ENCODE peak calls at places on chromosomes 2 and 18, in six cellular contexts. One of them, this sample, is unnamed.

GRCh38 chr2:126915903-126916302 is 17.2 kb downstream of the TEX51 start:
- DNase-seq in DMS 273 treated with DMSO at 0.1 percent for 48 hours: no peak
- DNase-seq in upper lobe of right lung: no peak
- DNase-seq in fibroblast of pulmonary artery: no peak
- DNase-seq in stimulated activated CD4-positive, alpha-beta T cell treated with anti-CD3 and anti-CD28 coated beads, Interleukin-1b, Interleukin-23, amount 100 ng/mL, for 24 hours: no peak
- DNase-seq in progenitor cell of endocrine pancreas: no peak
- DNase-seq in this sample: no peak

GRCh38 chr2:44836174-44836573 is 105.3 kb upstream of the SIX3 start:
- DNase-seq in DMS 273 treated with DMSO at 0.1 percent for 48 hours: no peak
- DNase-seq in upper lobe of right lung: no peak
- DNase-seq in stimulated activated CD4-positive, alpha-beta T cell treated with anti-CD3 and anti-CD28 coated beads, Interleukin-1b, Interleukin-23, amount 100 ng/mL, for 24 hours: peak; percentile 9
- DNase-seq in fibroblast of pulmonary artery: no peak
- DNase-seq in progenitor cell of endocrine pancreas: no peak
- DNase-seq in this sample: no peak

GRCh38 chr18:12883003-12883683 is 894 bp downstream of the PTPN2 start:
- DNase-seq in DMS 273 treated with DMSO at 0.1 percent for 48 hours: no peak
- DNase-seq in fibroblast of pulmonary artery: no peak
- DNase-seq in progenitor cell of endocrine pancreas: no peak
- DNase-seq in upper lobe of right lung: no peak
- DNase-seq in stimulated activated CD4-positive, alpha-beta T cell treated with anti-CD3 and anti-CD28 coated beads, Interleukin-1b, Interleukin-23, amount 100 ng/mL, for 24 hours: no peak
- DNase-seq in this sample: peak; percentile 76

GRCh38 chr2:33650171-33650570 is 51.1 kb upstream of the FAM98A start:
- DNase-seq in stimulated activated CD4-positive, alpha-beta T cell treated with anti-CD3 and anti-CD28 coated beads, Interleukin-1b, Interleukin-23, amount 100 ng/mL, for 24 hours: no peak
- DNase-seq in fibroblast of pulmonary artery: no peak
- DNase-seq in DMS 273 treated with DMSO at 0.1 percent for 48 hours: no peak
- DNase-seq in progenitor cell of endocrine pancreas: no peak
- DNase-seq in upper lobe of right lung: no peak
- DNase-seq in this sample: no peak

GRCh38 chr2:109057686-109058085 is 68.7 kb upstream of the EDAR start:
- DNase-seq in stimulated activated CD4-positive, alpha-beta T cell treated with anti-CD3 and anti-CD28 coated beads, Interleukin-1b, Interleukin-23, amount 100 ng/mL, for 24 hours: no peak
- DNase-seq in upper lobe of right lung: no peak
- DNase-seq in DMS 273 treated with DMSO at 0.1 percent for 48 hours: no peak
- DNase-seq in progenitor cell of endocrine pancreas: no peak
- DNase-seq in fibroblast of pulmonary artery: no peak
- DNase-seq in this sample: no peak

GRCh38 chr2:74544634-74545033 is 9.1 kb downstream of the LOXL3 start:
- DNase-seq in fibroblast of pulmonary artery: no peak
- DNase-seq in DMS 273 treated with DMSO at 0.1 percent for 48 hours: no peak
- DNase-seq in stimulated activated CD4-positive, alpha-beta T cell treated with anti-CD3 and anti-CD28 coated beads, Interleukin-1b, Interleukin-23, amount 100 ng/mL, for 24 hours: no peak
- DNase-seq in progenitor cell of endocrine pancreas: no peak
- DNase-seq in upper lobe of right lung: peak; percentile 9
- DNase-seq in this sample: peak; percentile 12

GRCh38 chr18:13451661-13452447 is 233.3 kb downstream of the LDLRAD4 start:
- DNase-seq in fibroblast of pulmonary artery: no peak
- DNase-seq in DMS 273 treated with DMSO at 0.1 percent for 48 hours: no peak
- DNase-seq in stimulated activated CD4-positive, alpha-beta T cell treated with anti-CD3 and anti-CD28 coated beads, Interleukin-1b, Interleukin-23, amount 100 ng/mL, for 24 hours: no peak
- DNase-seq in progenitor cell of endocrine pancreas: no peak
- DNase-seq in upper lobe of right lung: no peak
- DNase-seq in this sample: no peak

GRCh38 chr2:96353032-96353561 is 17.5 kb downstream of the NCAPH start:
- DNase-seq in upper lobe of right lung: no peak
- DNase-seq in DMS 273 treated with DMSO at 0.1 percent for 48 hours: peak; percentile 22
- DNase-seq in progenitor cell of endocrine pancreas: no peak
- DNase-seq in stimulated activated CD4-positive, alpha-beta T cell treated with anti-CD3 and anti-CD28 coated beads, Interleukin-1b, Interleukin-23, amount 100 ng/mL, for 24 hours: no peak
- DNase-seq in fibroblast of pulmonary artery: no peak
- DNase-seq in this sample: peak; percentile 3

GRCh38 chr2:69741281-69742169 is at the start of gene ANXA4:
- DNase-seq in stimulated activated CD4-positive, alpha-beta T cell treated with anti-CD3 and anti-CD28 coated beads, Interleukin-1b, Interleukin-23, amount 100 ng/mL, for 24 hours: peak; percentile 38
- DNase-seq in DMS 273 treated with DMSO at 0.1 percent for 48 hours: peak; percentile 38
- DNase-seq in upper lobe of right lung: peak; percentile 95
- DNase-seq in fibroblast of pulmonary artery: peak; percentile 72
- DNase-seq in progenitor cell of endocrine pancreas: peak; percentile 56
- DNase-seq in this sample: peak; percentile 68

GRCh38 chr18:24935896-24936295 is 416.1 kb downstream of the ZNF521 start:
- DNase-seq in progenitor cell of endocrine pancreas: no peak
- DNase-seq in upper lobe of right lung: no peak
- DNase-seq in DMS 273 treated with DMSO at 0.1 percent for 48 hours: no peak
- DNase-seq in stimulated activated CD4-positive, alpha-beta T cell treated with anti-CD3 and anti-CD28 coated beads, Interleukin-1b, Interleukin-23, amount 100 ng/mL, for 24 hours: no peak
- DNase-seq in fibroblast of pulmonary artery: no peak
- DNase-seq in this sample: no peak

GRCh38 chr2:167264380-167264779 is 376.1 kb downstream of the XIRP2 start:
- DNase-seq in DMS 273 treated with DMSO at 0.1 percent for 48 hours: no peak
- DNase-seq in stimulated activated CD4-positive, alpha-beta T cell treated with anti-CD3 and anti-CD28 coated beads, Interleukin-1b, Interleukin-23, amount 100 ng/mL, for 24 hours: no peak
- DNase-seq in progenitor cell of endocrine pancreas: no peak
- DNase-seq in fibroblast of pulmonary artery: peak; percentile 35
- DNase-seq in upper lobe of right lung: no peak
- DNase-seq in this sample: peak; percentile 10

GRCh38 chr2:127384529-127384928 is 3.2 kb downstream of the MAP3K2 start:
- DNase-seq in progenitor cell of endocrine pancreas: no peak
- DNase-seq in upper lobe of right lung: no peak
- DNase-seq in fibroblast of pulmonary artery: no peak
- DNase-seq in DMS 273 treated with DMSO at 0.1 percent for 48 hours: no peak
- DNase-seq in stimulated activated CD4-positive, alpha-beta T cell treated with anti-CD3 and anti-CD28 coated beads, Interleukin-1b, Interleukin-23, amount 100 ng/mL, for 24 hours: no peak
- DNase-seq in this sample: no peak

GRCh38 chr2:43842866-43843226 is 4.1 kb downstream of the ABCG8 start:
- DNase-seq in stimulated activated CD4-positive, alpha-beta T cell treated with anti-CD3 and anti-CD28 coated beads, Interleukin-1b, Interleukin-23, amount 100 ng/mL, for 24 hours: no peak
- DNase-seq in DMS 273 treated with DMSO at 0.1 percent for 48 hours: no peak
- DNase-seq in progenitor cell of endocrine pancreas: no peak
- DNase-seq in upper lobe of right lung: no peak
- DNase-seq in fibroblast of pulmonary artery: no peak
- DNase-seq in this sample: no peak

GRCh38 chr2:3595985-3596384 is 1.1 kb downstream of the COLEC11 start:
- DNase-seq in DMS 273 treated with DMSO at 0.1 percent for 48 hours: no peak
- DNase-seq in progenitor cell of endocrine pancreas: no peak
- DNase-seq in upper lobe of right lung: no peak
- DNase-seq in fibroblast of pulmonary artery: no peak
- DNase-seq in stimulated activated CD4-positive, alpha-beta T cell treated with anti-CD3 and anti-CD28 coated beads, Interleukin-1b, Interleukin-23, amount 100 ng/mL, for 24 hours: no peak
- DNase-seq in this sample: no peak

GRCh38 chr2:215876937-215877238 is 136.5 kb downstream of the MREG start:
- DNase-seq in upper lobe of right lung: no peak
- DNase-seq in fibroblast of pulmonary artery: no peak
- DNase-seq in progenitor cell of endocrine pancreas: no peak
- DNase-seq in stimulated activated CD4-positive, alpha-beta T cell treated with anti-CD3 and anti-CD28 coated beads, Interleukin-1b, Interleukin-23, amount 100 ng/mL, for 24 hours: no peak
- DNase-seq in DMS 273 treated with DMSO at 0.1 percent for 48 hours: no peak
- DNase-seq in this sample: no peak

GRCh38 chr2:133734699-133735098 is 166.4 kb upstream of the NCKAP5 start:
- DNase-seq in stimulated activated CD4-positive, alpha-beta T cell treated with anti-CD3 and anti-CD28 coated beads, Interleukin-1b, Interleukin-23, amount 100 ng/mL, for 24 hours: no peak
- DNase-seq in progenitor cell of endocrine pancreas: no peak
- DNase-seq in DMS 273 treated with DMSO at 0.1 percent for 48 hours: no peak
- DNase-seq in upper lobe of right lung: no peak
- DNase-seq in fibroblast of pulmonary artery: no peak
- DNase-seq in this sample: no peak

GRCh38 chr2:99643824-99644787 is 154.3 kb upstream of the REV1 start:
- DNase-seq in DMS 273 treated with DMSO at 0.1 percent for 48 hours: peak; percentile 43
- DNase-seq in progenitor cell of endocrine pancreas: no peak
- DNase-seq in fibroblast of pulmonary artery: peak; percentile 16
- DNase-seq in stimulated activated CD4-positive, alpha-beta T cell treated with anti-CD3 and anti-CD28 coated beads, Interleukin-1b, Interleukin-23, amount 100 ng/mL, for 24 hours: no peak
- DNase-seq in upper lobe of right lung: no peak
- DNase-seq in this sample: peak; percentile 92

GRCh38 chr2:233867993-233868532 is at the start of gene MSL3B:
- DNase-seq in fibroblast of pulmonary artery: peak; percentile 65
- DNase-seq in progenitor cell of endocrine pancreas: peak; percentile 23
- DNase-seq in stimulated activated CD4-positive, alpha-beta T cell treated with anti-CD3 and anti-CD28 coated beads, Interleukin-1b, Interleukin-23, amount 100 ng/mL, for 24 hours: peak; percentile 33
- DNase-seq in upper lobe of right lung: peak; percentile 75
- DNase-seq in DMS 273 treated with DMSO at 0.1 percent for 48 hours: no peak
- DNase-seq in this sample: peak; percentile 66

GRCh38 chr2:120722603-120723421 is 12.9 kb upstream of the GLI2 start:
- DNase-seq in fibroblast of pulmonary artery: peak; percentile 93
- DNase-seq in stimulated activated CD4-positive, alpha-beta T cell treated with anti-CD3 and anti-CD28 coated beads, Interleukin-1b, Interleukin-23, amount 100 ng/mL, for 24 hours: no peak
- DNase-seq in progenitor cell of endocrine pancreas: no peak
- DNase-seq in DMS 273 treated with DMSO at 0.1 percent for 48 hours: no peak
- DNase-seq in upper lobe of right lung: peak; percentile 22
- DNase-seq in this sample: peak; percentile 24

GRCh38 chr2:149225446-149225845 is 104.9 kb upstream of the LYPD6 start:
- DNase-seq in DMS 273 treated with DMSO at 0.1 percent for 48 hours: peak; percentile 12
- DNase-seq in progenitor cell of endocrine pancreas: no peak
- DNase-seq in fibroblast of pulmonary artery: no peak
- DNase-seq in upper lobe of right lung: no peak
- DNase-seq in stimulated activated CD4-positive, alpha-beta T cell treated with anti-CD3 and anti-CD28 coated beads, Interleukin-1b, Interleukin-23, amount 100 ng/mL, for 24 hours: no peak
- DNase-seq in this sample: peak; percentile 72

GRCh38 chr2:223635080-223635479 is 32.9 kb upstream of the SCG2 start:
- DNase-seq in progenitor cell of endocrine pancreas: no peak
- DNase-seq in fibroblast of pulmonary artery: peak; percentile 57
- DNase-seq in DMS 273 treated with DMSO at 0.1 percent for 48 hours: no peak
- DNase-seq in upper lobe of right lung: no peak
- DNase-seq in stimulated activated CD4-positive, alpha-beta T cell treated with anti-CD3 and anti-CD28 coated beads, Interleukin-1b, Interleukin-23, amount 100 ng/mL, for 24 hours: no peak
- DNase-seq in this sample: no peak

GRCh38 chr2:239677455-239678185 is 276.8 kb upstream of the HDAC4 start:
- DNase-seq in upper lobe of right lung: peak; percentile 59
- DNase-seq in fibroblast of pulmonary artery: no peak
- DNase-seq in stimulated activated CD4-positive, alpha-beta T cell treated with anti-CD3 and anti-CD28 coated beads, Interleukin-1b, Interleukin-23, amount 100 ng/mL, for 24 hours: no peak
- DNase-seq in progenitor cell of endocrine pancreas: no peak
- DNase-seq in DMS 273 treated with DMSO at 0.1 percent for 48 hours: no peak
- DNase-seq in this sample: no peak

GRCh38 chr2:56169521-56169920 is 14.3 kb upstream of the CCDC85A start:
- DNase-seq in upper lobe of right lung: no peak
- DNase-seq in fibroblast of pulmonary artery: no peak
- DNase-seq in DMS 273 treated with DMSO at 0.1 percent for 48 hours: no peak
- DNase-seq in progenitor cell of endocrine pancreas: no peak
- DNase-seq in stimulated activated CD4-positive, alpha-beta T cell treated with anti-CD3 and anti-CD28 coated beads, Interleukin-1b, Interleukin-23, amount 100 ng/mL, for 24 hours: no peak
- DNase-seq in this sample: no peak

GRCh38 chr2:105877945-105878344 is 133.2 kb downstream of the NCK2 start:
- DNase-seq in DMS 273 treated with DMSO at 0.1 percent for 48 hours: no peak
- DNase-seq in progenitor cell of endocrine pancreas: no peak
- DNase-seq in upper lobe of right lung: no peak
- DNase-seq in stimulated activated CD4-positive, alpha-beta T cell treated with anti-CD3 and anti-CD28 coated beads, Interleukin-1b, Interleukin-23, amount 100 ng/mL, for 24 hours: no peak
- DNase-seq in fibroblast of pulmonary artery: no peak
- DNase-seq in this sample: no peak

GRCh38 chr2:109264595-109265328 is 135.8 kb downstream of the SH3RF3 start:
- DNase-seq in fibroblast of pulmonary artery: peak; percentile 79
- DNase-seq in upper lobe of right lung: peak; percentile 71
- DNase-seq in DMS 273 treated with DMSO at 0.1 percent for 48 hours: no peak
- DNase-seq in progenitor cell of endocrine pancreas: no peak
- DNase-seq in stimulated activated CD4-positive, alpha-beta T cell treated with anti-CD3 and anti-CD28 coated beads, Interleukin-1b, Interleukin-23, amount 100 ng/mL, for 24 hours: no peak
- DNase-seq in this sample: no peak

GRCh38 chr2:128754246-128754724 is 435.6 kb upstream of the HS6ST1 start:
- DNase-seq in progenitor cell of endocrine pancreas: no peak
- DNase-seq in DMS 273 treated with DMSO at 0.1 percent for 48 hours: no peak
- DNase-seq in upper lobe of right lung: no peak
- DNase-seq in stimulated activated CD4-positive, alpha-beta T cell treated with anti-CD3 and anti-CD28 coated beads, Interleukin-1b, Interleukin-23, amount 100 ng/mL, for 24 hours: no peak
- DNase-seq in fibroblast of pulmonary artery: peak; percentile 64
- DNase-seq in this sample: peak; percentile 19

GRCh38 chr2:83596592-83597339 is 862.3 kb downstream of the SUCLG1 start:
- DNase-seq in upper lobe of right lung: no peak
- DNase-seq in fibroblast of pulmonary artery: no peak
- DNase-seq in DMS 273 treated with DMSO at 0.1 percent for 48 hours: no peak
- DNase-seq in progenitor cell of endocrine pancreas: no peak
- DNase-seq in stimulated activated CD4-positive, alpha-beta T cell treated with anti-CD3 and anti-CD28 coated beads, Interleukin-1b, Interleukin-23, amount 100 ng/mL, for 24 hours: no peak
- DNase-seq in this sample: no peak

GRCh38 chr2:165277295-165277694 is 38.1 kb downstream of the SCN2A start:
- DNase-seq in DMS 273 treated with DMSO at 0.1 percent for 48 hours: no peak
- DNase-seq in fibroblast of pulmonary artery: peak; percentile 3
- DNase-seq in upper lobe of right lung: no peak
- DNase-seq in stimulated activated CD4-positive, alpha-beta T cell treated with anti-CD3 and anti-CD28 coated beads, Interleukin-1b, Interleukin-23, amount 100 ng/mL, for 24 hours: no peak
- DNase-seq in progenitor cell of endocrine pancreas: no peak
- DNase-seq in this sample: no peak

GRCh38 chr18:7617738-7618422 is 50.8 kb downstream of the PTPRM start:
- DNase-seq in upper lobe of right lung: no peak
- DNase-seq in DMS 273 treated with DMSO at 0.1 percent for 48 hours: no peak
- DNase-seq in fibroblast of pulmonary artery: peak; percentile 73
- DNase-seq in progenitor cell of endocrine pancreas: no peak
- DNase-seq in stimulated activated CD4-positive, alpha-beta T cell treated with anti-CD3 and anti-CD28 coated beads, Interleukin-1b, Interleukin-23, amount 100 ng/mL, for 24 hours: no peak
- DNase-seq in this sample: no peak

GRCh38 chr18:57910817-57911216 is 107.7 kb upstream of the ATP8B1 start:
- DNase-seq in progenitor cell of endocrine pancreas: no peak
- DNase-seq in stimulated activated CD4-positive, alpha-beta T cell treated with anti-CD3 and anti-CD28 coated beads, Interleukin-1b, Interleukin-23, amount 100 ng/mL, for 24 hours: no peak
- DNase-seq in upper lobe of right lung: no peak
- DNase-seq in DMS 273 treated with DMSO at 0.1 percent for 48 hours: no peak
- DNase-seq in fibroblast of pulmonary artery: no peak
- DNase-seq in this sample: peak; percentile 47

GRCh38 chr2:72116081-72116533 is 31.6 kb downstream of the CYP26B1 start:
- DNase-seq in upper lobe of right lung: no peak
- DNase-seq in progenitor cell of endocrine pancreas: no peak
- DNase-seq in fibroblast of pulmonary artery: no peak
- DNase-seq in DMS 273 treated with DMSO at 0.1 percent for 48 hours: no peak
- DNase-seq in stimulated activated CD4-positive, alpha-beta T cell treated with anti-CD3 and anti-CD28 coated beads, Interleukin-1b, Interleukin-23, amount 100 ng/mL, for 24 hours: no peak
- DNase-seq in this sample: no peak

GRCh38 chr18:79242246-79242645 is 153.5 kb upstream of the NFATC1 start:
- DNase-seq in DMS 273 treated with DMSO at 0.1 percent for 48 hours: no peak
- DNase-seq in upper lobe of right lung: no peak
- DNase-seq in progenitor cell of endocrine pancreas: no peak
- DNase-seq in fibroblast of pulmonary artery: no peak
- DNase-seq in stimulated activated CD4-positive, alpha-beta T cell treated with anti-CD3 and anti-CD28 coated beads, Interleukin-1b, Interleukin-23, amount 100 ng/mL, for 24 hours: no peak
- DNase-seq in this sample: peak; percentile 80

GRCh38 chr2:48199076-48199475 is 292.8 kb upstream of the FBXO11 start:
- DNase-seq in progenitor cell of endocrine pancreas: no peak
- DNase-seq in DMS 273 treated with DMSO at 0.1 percent for 48 hours: no peak
- DNase-seq in stimulated activated CD4-positive, alpha-beta T cell treated with anti-CD3 and anti-CD28 coated beads, Interleukin-1b, Interleukin-23, amount 100 ng/mL, for 24 hours: no peak
- DNase-seq in upper lobe of right lung: no peak
- DNase-seq in fibroblast of pulmonary artery: no peak
- DNase-seq in this sample: peak; percentile 73

This sample was measured in NCI-H69.